ENCODE peak calls at places on chromosomes 4 and X, in eight cellular contexts. I, J, V, K, X, P, H and Y are unnamed samples.

GRCh38 chr4:182289809-182290208 is 46.6 kb downstream of the TENM3 start:
- DNase-seq in I (no peak), J (no peak), V (no peak), K (no peak), X (no peak), P (no peak), H (no peak), Y (no peak)

GRCh38 chr4:47531241-47531953 is 46.3 kb downstream of the ATP10D start:
- DNase-seq in I (peak), J (peak), V (no peak), K (peak), X (no peak), P (no peak), H (no peak), Y (peak)

GRCh38 chrX:84339507-84340364 is 151.7 kb upstream of the RPS6KA6 start:
- DNase-seq in I (no peak), J (peak), V (peak), K (no peak), X (no peak), P (no peak), H (no peak), Y (no peak)

GRCh38 chrX:78540171-78540570 is 119.0 kb downstream of the RTL3 start:
- DNase-seq in I (no peak), J (peak), V (no peak), K (no peak), X (no peak), P (no peak), H (no peak), Y (no peak)

GRCh38 chr4:15963001-15963451 is at the start of gene FGFBP2:
- DNase-seq in I (peak), J (peak), V (no peak), K (peak), X (peak), P (no peak), H (peak), Y (peak)

GRCh38 chrX:21374994-21375794 is 976 bp downstream of the CNKSR2 start:
- DNase-seq in I (no peak), J (no peak), V (no peak), K (peak), X (no peak), P (peak), H (no peak), Y (no peak)

GRCh38 chr4:92270908-92271307 is 32.9 kb upstream of the GRID2 start:
- DNase-seq in I (no peak), J (no peak), V (no peak), K (no peak), X (no peak), P (no peak), H (no peak), Y (no peak)

GRCh38 chr4:92529510-92529909 is 225.7 kb downstream of the GRID2 start:
- DNase-seq in I (no peak), J (no peak), V (no peak), K (no peak), X (no peak), P (no peak), H (no peak), Y (no peak)

GRCh38 chrX:16914058-16914457 is 32.4 kb upstream of the REPS2 start:
- DNase-seq in I (no peak), J (no peak), V (no peak), K (no peak), X (no peak), P (no peak), H (no peak), Y (no peak)

GRCh38 chr4:122152699-122153328 is 683 bp downstream of the BLTP1 start:
- DNase-seq in I (peak), J (peak), V (no peak), K (no peak), X (peak), P (peak), H (no peak), Y (no peak)